ENCODE peak calls at places on chromosomes 6 and 20, in four cellular contexts. X is K562, B is transverse colon, A is sigmoid colon. P is an unnamed sample.

GRCh38 chr6:89934685-89935366 is 40.6 kb downstream of the GJA10 start:
- DNase-seq in A (no peak), X (peak; percentile 31), B (no peak), P (no peak)

GRCh38 chr6:167058261-167058660 is 59.1 kb downstream of the CEP43 start:
- DNase-seq in X (no peak), A (no peak), B (no peak), P (no peak)

GRCh38 chr20:16574656-16575355 is 1.6 kb upstream of the KIF16B start:
- DNase-seq in X (peak; percentile 89), B (peak; percentile 94), A (peak; percentile 95), P (peak; percentile 81)

GRCh38 chr6:81148726-81149125 is 603.8 kb downstream of the TENT5A start:
- DNase-seq in B (no peak), A (no peak), X (no peak), P (no peak)

GRCh38 chr6:144804246-144804790 is 519.2 kb downstream of the UTRN start:
- DNase-seq in A (no peak), B (no peak), X (no peak), P (no peak)

GRCh38 chr6:156773935-156774871 is 3.0 kb upstream of the ARID1B start:
- DNase-seq in B (no peak), X (no peak), A (no peak), P (no peak)

GRCh38 chr6:25968769-25969168 is 6.2 kb downstream of the TRIM38 start:
- DNase-seq in B (no peak), X (no peak), A (no peak), P (no peak)

GRCh38 chr6:111648100-111648499 is 42.4 kb upstream of the TRAF3IP2 start:
- DNase-seq in B (no peak), X (no peak), A (no peak), P (no peak)

GRCh38 chr20:13274311-13274965 is 53.4 kb downstream of the ISM1 start:
- DNase-seq in A (no peak), X (no peak), B (no peak), P (no peak)

GRCh38 chr6:84094050-84094435 is 60.5 kb downstream of the MRAP2 start:
- DNase-seq in X (no peak), B (no peak), A (no peak), P (no peak)
- TF ChIP-seq EP300 in X (no peak), B (no peak), A (no peak), P (no peak)

GRCh38 chr6:38484656-38485055 is 155.1 kb downstream of the BTBD9 start:
- DNase-seq in X (no peak), B (no peak), A (no peak), P (no peak)
- H3K27me3 ChIP-seq in X (peaks cover 7% of the 10 kb centered on the region), B (no peaks in the 10 kb centered on the region), A (no peaks in the 10 kb centered on the region), P (no peaks in the 10 kb centered on the region)

GRCh38 chr6:44671333-44671732 is 283.8 kb downstream of the CDC5L start:
- DNase-seq in A (no peak), X (no peak), B (no peak), P (no peak)

GRCh38 chr6:44670146-44670545 is 282.6 kb downstream of the CDC5L start:
- DNase-seq in B (no peak), X (no peak), A (no peak), P (no peak)

GRCh38 chr6:44672838-44673237 is 285.3 kb downstream of the CDC5L start:
- DNase-seq in B (no peak), A (no peak), X (no peak), P (no peak)

GRCh38 chr6:44674226-44675155 is 287.0 kb downstream of the CDC5L start:
- DNase-seq in B (no peak), X (no peak), A (no peak), P (no peak)

GRCh38 chr6:44672086-44672485 is 284.6 kb downstream of the CDC5L start:
- DNase-seq in B (no peak), A (no peak), X (no peak), P (no peak)
- TF ChIP-seq EP300 in B (no peak), A (no peak), X (no peak), P (no peak)

DNA sequence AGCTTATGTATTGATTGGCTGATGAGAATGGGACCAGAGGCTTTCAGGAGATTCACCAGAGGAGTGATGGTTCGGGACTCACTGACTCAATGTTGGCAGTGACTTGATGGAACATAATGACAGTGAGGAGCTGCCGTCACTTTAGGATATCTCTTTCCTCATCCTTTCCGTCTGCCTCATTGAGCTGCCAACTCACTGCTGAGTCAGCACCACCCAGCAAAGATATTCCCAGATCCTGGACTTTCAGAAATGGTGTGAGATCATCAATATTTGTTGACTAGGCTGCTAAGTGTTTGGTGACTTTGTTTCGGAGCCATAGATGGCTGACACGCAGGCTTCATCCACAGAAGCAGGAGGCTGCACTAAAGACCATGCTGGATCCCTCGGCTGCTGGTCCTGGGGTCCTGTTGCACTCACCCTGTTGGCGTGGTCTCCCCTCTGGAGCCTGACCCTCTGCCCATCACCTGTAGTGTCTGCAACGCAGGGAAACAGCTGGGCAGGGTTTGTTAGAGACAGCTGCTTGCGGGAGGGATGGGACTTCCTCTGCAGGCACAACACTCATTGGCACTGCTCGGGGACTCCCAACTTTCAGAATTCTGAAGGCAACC is 96.5 kb downstream of the ERMARD start:
- DNase-seq in B (no peak), X (no peak), A (no peak), P (no peak)
- H3K27me3 ChIP-seq in B (no peaks in the 10 kb centered on the region), X (peaks cover 58% of the 10 kb centered on the region), A (no peaks in the 10 kb centered on the region), P (no peaks in the 10 kb centered on the region)

GRCh38 chr6:64996301-64996700 is 710.7 kb downstream of the EYS start:
- DNase-seq in X (no peak), B (no peak), A (no peak), P (no peak)
- TF ChIP-seq EP300 in X (no peak), B (no peak), A (no peak), P (no peak)

GRCh38 chr6:27565839-27566779 is 93.2 kb upstream of the ZNF184 start:
- DNase-seq in B (no peak), X (no peak), A (no peak), P (no peak)
- H3K27me3 ChIP-seq in B (peaks cover 91% of the 10 kb centered on the region), X (no peaks in the 10 kb centered on the region), A (peaks cover 14% of the 10 kb centered on the region), P (no peaks in the 10 kb centered on the region)

GRCh38 chr20:45337367-45338120 is 10.7 kb downstream of the SDC4 start:
- DNase-seq in A (peak; percentile 83), X (peak; percentile 61), B (peak; percentile 53), P (peak; percentile 52)
- TF ChIP-seq EP300 in A (peak; percentile 42), X (peak; percentile 74), B (no peak), P (no peak)

GRCh38 chr6:169501128-169501527 is 200.7 kb downstream of the WDR27 start:
- DNase-seq in B (no peak), X (no peak), A (no peak), P (no peak)
- H3K27me3 ChIP-seq in B (no peaks in the 10 kb centered on the region), X (peaks cover 24% of the 10 kb centered on the region), A (no peaks in the 10 kb centered on the region), P (no peaks in the 10 kb centered on the region)

GRCh38 chr6:30886897-30887255 is 2.6 kb downstream of the DDR1 start:
- DNase-seq in B (no peak), X (peak; percentile 11), A (no peak), P (no peak)

GRCh38 chr6:30885481-30885998 is 1.2 kb downstream of the DDR1 start:
- DNase-seq in B (peak; percentile 75), X (peak; percentile 11), A (no peak), P (no peak)

GRCh38 chr6:30887901-30888300 is 3.6 kb downstream of the DDR1 start:
- DNase-seq in X (no peak), B (no peak), A (no peak), P (no peak)

GRCh38 chr6:30884521-30885480 is 482 bp downstream of the DDR1 start:
- DNase-seq in A (peak; percentile 80), X (peak; percentile 77), B (peak; percentile 62), P (peak; percentile 72)

GRCh38 chr6:30885999-30886896 is 1.9 kb downstream of the DDR1 start:
- DNase-seq in X (peak; percentile 84), A (peak; percentile 89), B (peak; percentile 70), P (peak; percentile 78)
- TF ChIP-seq EP300 in X (no peak), A (no peak), B (no peak), P (no peak)

GRCh38 chr20:24543741-24544140 is 74.3 kb downstream of the SYNDIG1 start:
- DNase-seq in A (no peak), B (no peak), X (no peak), P (no peak)

GRCh38 chr20:24545168-24545567 is 75.7 kb downstream of the SYNDIG1 start:
- DNase-seq in B (no peak), X (no peak), A (no peak), P (no peak)

GRCh38 chr20:24542721-24543120 is 73.3 kb downstream of the SYNDIG1 start:
- DNase-seq in X (no peak), B (no peak), A (no peak), P (no peak)

GRCh38 chr20:24544371-24544770 is 74.9 kb downstream of the SYNDIG1 start:
- DNase-seq in A (no peak), X (no peak), B (no peak), P (no peak)

GRCh38 chr20:24543168-24543567 is 73.7 kb downstream of the SYNDIG1 start:
- DNase-seq in A (no peak), B (no peak), X (no peak), P (no peak)
- H3K27me3 ChIP-seq in A (no peaks in the 10 kb centered on the region), B (no peaks in the 10 kb centered on the region), X (no peaks in the 10 kb centered on the region), P (no peaks in the 10 kb centered on the region)

P was measured in ovary.